ENCODE peak calls at places on chromosomes 11 and 22, in seven cellular contexts. S, Y, U, T, K, J and W are unnamed samples.

GRCh38 chr11:103870821-103871309 is 165.6 kb upstream of the DDI1 start:
- DNase-seq in U (no peak), T (no peak), Y (no peak), S (no peak), K (no peak), J (peak), W (no peak)

GRCh38 chr22:37197451-37198289 is 9.6 kb upstream of the C1QTNF6 start:
- DNase-seq in T (no peak), U (peak), J (peak), Y (no peak), S (no peak), K (peak), W (no peak)

GRCh38 chr11:74256370-74257133 is 54.9 kb downstream of the P4HA3 start:
- DNase-seq in S (no peak), K (no peak), T (no peak), Y (no peak), U (no peak), J (no peak), W (no peak)

GRCh38 chr22:19524170-19525115 is at the start of gene CLDN5:
- DNase-seq in U (peak), Y (no peak), S (no peak), K (no peak), J (no peak), T (no peak), W (peak)

GRCh38 chr11:102267602-102268001 is 49.7 kb upstream of the BIRC3 start:
- DNase-seq in T (no peak), S (peak), Y (no peak), U (peak), K (peak), J (no peak), W (no peak)

GRCh38 chr22:46150615-46151423 is 493 bp downstream of the PPARA start:
- DNase-seq in U (no peak), S (no peak), K (no peak), J (no peak), T (peak), Y (peak), W (peak)

GRCh38 chr22:29269731-29270474 is 1.8 kb downstream of the EWSR1 start:
- DNase-seq in Y (peak), K (peak), U (peak), T (no peak), S (no peak), J (no peak), W (no peak)

GRCh38 chr11:77833302-77833701 is 12.4 kb downstream of the AAMDC start:
- DNase-seq in J (no peak), S (no peak), U (no peak), K (no peak), Y (no peak), T (no peak), W (no peak)

GRCh38 chr22:46515208-46516111 is 22.0 kb downstream of the CELSR1 start:
- DNase-seq in Y (no peak), S (no peak), T (no peak), U (peak), J (no peak), K (peak), W (no peak)

GRCh38 chr11:125410091-125410490 is 86.0 kb downstream of the FEZ1 start:
- DNase-seq in J (no peak), Y (no peak), T (peak), U (no peak), S (no peak), K (no peak), W (no peak)

GRCh38 chr11:77065878-77066228 is 918 bp upstream of the CAPN5 start:
- DNase-seq in T (no peak), K (peak), J (peak), U (peak), S (no peak), Y (no peak), W (peak)

GRCh38 chr11:122977455-122978302 is 4.0 kb downstream of the BSX start:
- DNase-seq in T (peak), S (no peak), J (no peak), Y (no peak), K (no peak), U (no peak), W (peak)

GRCh38 chr11:114340311-114341131 is 44.3 kb downstream of the NNMT start:
- DNase-seq in U (peak), T (peak), J (peak), S (peak), K (peak), Y (peak), W (peak)

GRCh38 chr11:617248-617911 is 1.6 kb upstream of the IRF7 start:
- DNase-seq in T (no peak), J (no peak), S (no peak), Y (no peak), K (no peak), U (no peak), W (no peak)

GRCh38 chr11:132846080-132846479 is 686.2 kb downstream of the OPCML start:
- DNase-seq in U (no peak), J (no peak), T (no peak), Y (no peak), K (no peak), S (no peak), W (no peak)

GRCh38 chr22:43464809-43465208 is 53.0 kb downstream of the MPPED1 start:
- DNase-seq in S (no peak), U (no peak), Y (no peak), T (no peak), J (no peak), K (no peak), W (no peak)

GRCh38 chr22:35484651-35485372 is 55.8 kb upstream of the RASD2 start:
- DNase-seq in Y (no peak), T (no peak), U (peak), J (no peak), K (peak), S (no peak), W (no peak)

GRCh38 chr11:68780829-68781228 is 29.5 kb upstream of the TESMIN start:
- DNase-seq in K (no peak), T (no peak), Y (no peak), S (no peak), J (no peak), U (no peak), W (no peak)

GRCh38 chr22:25410849-25411248 is 153.6 kb upstream of the GRK3 start:
- DNase-seq in U (no peak), T (no peak), J (no peak), S (no peak), Y (peak), K (no peak), W (no peak)

GRCh38 chr22:25409240-25409639 is 155.2 kb upstream of the GRK3 start:
- DNase-seq in S (no peak), U (no peak), Y (no peak), T (no peak), J (no peak), K (no peak), W (no peak)

GRCh38 chr22:25417792-25418191 is 146.7 kb upstream of the GRK3 start:
- DNase-seq in Y (no peak), J (no peak), K (no peak), S (no peak), U (no peak), T (no peak), W (no peak)

GRCh38 chr22:25407859-25408229 is 156.6 kb upstream of the GRK3 start:
- DNase-seq in S (no peak), K (no peak), U (no peak), Y (no peak), T (no peak), J (no peak), W (no peak)

DNA sequence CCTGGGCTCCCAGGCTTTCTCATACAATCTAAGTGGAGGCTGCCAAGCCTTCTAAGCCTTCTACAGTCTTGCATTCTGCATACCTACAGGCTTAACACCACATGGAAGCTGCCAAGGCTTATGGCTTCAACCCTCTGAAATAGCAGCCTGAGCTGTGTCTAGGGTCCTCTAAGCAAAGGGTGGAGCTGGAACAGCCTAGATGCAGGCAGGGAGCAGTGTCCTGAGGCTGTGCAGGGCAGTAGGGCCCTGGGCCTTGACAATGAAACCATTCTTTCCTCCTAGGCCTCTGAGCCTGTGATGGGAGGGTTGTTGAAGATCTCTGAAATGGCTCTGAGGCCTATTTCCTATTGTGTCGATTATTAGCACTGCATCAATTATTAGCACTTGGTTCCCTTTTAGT is 150.9 kb upstream of the GRK3 start:
- DNase-seq in S (no peak), J (no peak), Y (no peak), K (no peak), T (no peak), U (no peak), W (no peak)
- TF ChIP-seq CTCF in S (no peak), J (no peak), Y (no peak), K (no peak), T (no peak), U (no peak), W (no peak)

DNA sequence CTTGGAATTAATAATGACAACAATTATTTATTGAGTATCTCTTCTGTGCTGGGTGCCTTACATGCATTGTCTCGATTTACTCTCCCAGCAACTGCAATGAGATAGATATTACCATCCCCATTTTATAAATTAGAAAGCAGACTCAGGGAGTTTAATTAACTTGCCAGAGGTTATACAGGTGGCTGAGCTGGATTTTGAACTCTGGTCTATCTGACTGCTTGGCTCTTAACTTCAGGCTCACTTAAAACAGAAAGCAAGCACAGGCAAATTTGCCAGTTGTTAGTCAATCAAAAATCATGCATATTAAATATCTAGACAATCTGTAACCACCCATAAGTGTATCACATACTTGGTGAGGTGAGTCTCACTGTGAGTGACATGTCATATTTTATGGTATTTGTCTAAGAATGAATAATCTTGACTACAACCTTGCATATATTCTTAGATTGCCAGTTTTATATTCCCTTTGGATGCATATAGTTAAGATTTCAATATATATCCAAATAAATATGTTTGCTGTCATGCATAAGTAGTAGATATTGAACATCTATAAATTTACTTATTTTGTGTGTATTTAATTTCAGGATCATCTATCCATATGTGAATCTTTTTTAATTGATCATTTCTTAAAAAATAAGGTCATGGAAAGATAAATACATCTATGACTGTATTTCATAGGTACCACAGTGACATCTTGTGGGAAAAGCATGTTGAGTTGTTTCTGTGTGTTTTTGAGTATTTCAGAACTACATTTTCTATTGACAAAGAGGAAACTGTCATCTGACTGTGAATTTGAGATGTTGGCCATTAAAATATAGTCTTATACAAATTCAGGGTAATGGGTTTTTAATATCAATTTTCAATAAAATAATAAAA is 112.0 kb upstream of the ARHGAP42 start:
- DNase-seq in T (no peak), S (no peak), Y (peak), U (peak), K (peak), J (no peak), W (no peak)
- TF ChIP-seq CTCF in T (peak), S (peak), Y (peak), U (peak), K (peak), J (peak), W (no peak)

GRCh38 chr22:41471606-41472005 is 2.7 kb downstream of the ACO2 start:
- DNase-seq in J (no peak), U (no peak), S (no peak), Y (no peak), T (no peak), K (no peak), W (no peak)
- TF ChIP-seq CTCF in J (no peak), U (no peak), S (no peak), Y (no peak), T (no peak), K (no peak), W (no peak)

GRCh38 chr11:18379201-18379600 is 15.2 kb upstream of the LDHA start:
- DNase-seq in Y (no peak), K (no peak), U (no peak), S (no peak), J (no peak), T (no peak), W (no peak)

GRCh38 chr11:18384157-18384641 is 10.2 kb upstream of the LDHA start:
- DNase-seq in T (no peak), K (peak), J (peak), Y (peak), U (peak), S (peak), W (no peak)

DNA sequence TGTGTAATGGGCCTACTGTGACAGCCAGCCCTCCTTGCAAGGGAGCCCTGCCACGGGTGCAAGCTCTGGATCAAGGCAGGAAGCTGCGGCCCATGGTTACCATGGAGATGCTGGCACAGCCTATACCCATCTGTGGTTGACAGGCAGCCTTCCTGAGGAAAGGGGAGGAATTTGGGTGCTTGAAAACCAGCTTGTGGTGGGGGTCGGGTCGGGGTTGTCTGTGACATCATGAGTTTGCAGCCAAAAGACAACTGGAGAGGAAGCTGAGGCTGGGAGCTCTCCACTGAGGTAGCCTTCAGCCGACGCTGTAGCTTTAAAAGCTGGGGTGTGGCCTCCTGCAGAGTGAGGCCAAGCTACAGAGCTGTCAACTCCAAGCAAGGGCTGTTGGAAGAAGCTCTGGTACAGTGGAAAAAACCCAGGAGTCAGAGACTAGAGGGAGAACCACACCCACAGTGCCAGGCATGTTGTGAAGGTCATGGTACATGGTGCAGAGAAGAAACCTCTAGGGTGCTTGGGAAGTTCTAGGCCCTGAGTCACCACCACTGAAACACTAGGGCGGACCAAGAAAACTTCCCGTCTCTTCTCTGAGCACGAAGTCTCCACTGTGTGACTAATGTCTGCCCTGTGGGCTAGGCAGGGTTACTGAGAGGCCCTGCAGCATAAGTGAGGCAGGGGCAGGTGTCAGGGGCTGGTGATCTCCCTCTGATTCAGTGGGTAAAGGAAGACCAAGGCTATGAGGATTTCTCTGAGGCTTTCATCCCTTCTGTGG is 10.8 kb upstream of the LDHA start:
- DNase-seq in K (peak), U (peak), S (peak), T (no peak), Y (peak), J (peak), W (peak)
- TF ChIP-seq CTCF in K (no peak), U (no peak), S (no peak), T (no peak), Y (no peak), J (peak), W (no peak)

GRCh38 chr11:64317961-64318693 is at the start of gene PRDX5:
- DNase-seq in U (peak), K (peak), S (peak), J (peak), Y (peak), T (peak), W (peak)
- TF ChIP-seq CTCF in U (peak), K (peak), S (no peak), J (peak), Y (peak), T (no peak), W (peak)

DNA sequence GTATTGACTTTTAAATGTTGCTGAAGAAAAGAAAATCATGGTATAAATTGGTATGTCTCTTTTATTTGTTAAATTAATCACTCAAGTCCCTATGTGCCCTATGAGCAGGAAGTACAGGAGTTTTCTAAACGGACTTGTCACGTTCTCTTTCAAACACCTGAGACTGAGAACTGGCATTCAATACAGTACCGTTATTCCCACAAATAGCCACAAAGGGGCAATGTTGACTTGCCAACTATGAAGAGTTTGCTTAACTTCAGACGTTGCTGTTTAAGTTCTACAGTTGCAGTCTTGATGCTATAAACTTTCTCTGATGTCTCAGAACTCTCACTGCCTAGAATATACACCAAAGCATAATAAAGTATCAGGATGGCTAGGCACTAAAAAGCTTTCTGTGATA is 7.6 kb downstream of the OR56A1 start:
- DNase-seq in S (peak), J (peak), U (peak), K (peak), Y (peak), T (no peak), W (peak)
- TF ChIP-seq CTCF in S (peak), J (peak), U (peak), K (peak), Y (peak), T (peak), W (no peak)

DNA sequence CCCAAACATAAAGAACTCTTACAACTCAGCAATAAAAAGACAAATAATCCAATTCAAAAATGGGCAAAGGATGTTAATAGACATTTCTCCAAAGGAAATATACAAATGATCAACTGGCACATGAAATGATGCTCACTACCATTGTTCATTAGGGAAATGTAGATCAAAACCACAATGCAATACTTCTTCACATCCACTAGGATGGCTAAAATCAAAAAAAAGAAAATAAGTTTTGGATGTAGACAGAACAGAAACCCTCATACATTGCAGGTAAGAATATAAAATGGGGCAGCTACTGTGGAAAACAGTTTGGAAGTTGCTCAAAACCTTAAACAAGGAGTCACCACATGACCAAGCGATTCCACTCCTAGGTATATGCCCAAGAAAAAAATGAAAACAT is 16.3 kb downstream of the SIK3 start:
- DNase-seq in Y (no peak), K (no peak), T (no peak), J (no peak), S (no peak), U (no peak), W (no peak)
- TF ChIP-seq CTCF in Y (peak), K (no peak), T (peak), J (no peak), S (no peak), U (no peak), W (no peak)

GRCh38 chr11:33732176-33732575 is 4.0 kb downstream of the CD59 start:
- DNase-seq in J (no peak), Y (no peak), T (no peak), K (no peak), U (no peak), S (no peak), W (no peak)

GRCh38 chr11:33734441-33735165 is 1.6 kb downstream of the CD59 start:
- DNase-seq in Y (peak), T (no peak), S (no peak), U (peak), K (no peak), J (peak), W (no peak)

GRCh38 chr11:33733978-33734377 is 2.2 kb downstream of the CD59 start:
- DNase-seq in J (no peak), U (no peak), T (no peak), S (no peak), K (no peak), Y (no peak), W (no peak)

GRCh38 chr11:33735166-33735425 is 1.1 kb downstream of the CD59 start:
- DNase-seq in K (no peak), J (no peak), U (no peak), T (no peak), Y (no peak), S (no peak), W (no peak)

DNA sequence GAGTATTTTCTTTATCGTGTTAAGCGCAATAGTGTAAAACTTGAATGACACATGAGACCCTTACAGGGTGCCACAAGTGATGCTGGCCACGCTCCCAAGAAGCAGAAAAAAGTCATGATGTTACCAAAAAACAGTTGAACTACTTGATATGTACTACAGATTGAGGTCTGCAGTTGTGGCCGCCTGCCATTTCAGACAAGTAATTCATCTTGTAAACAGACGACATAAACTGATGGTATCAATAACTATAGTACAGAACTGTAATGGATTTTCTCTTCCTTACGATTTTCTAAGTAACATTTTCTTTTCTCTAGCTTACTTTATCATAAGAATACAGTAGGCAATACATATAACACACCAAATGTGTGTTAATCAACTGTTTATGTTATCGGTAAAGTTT is 5.5 kb downstream of the CD59 start:
- DNase-seq in K (no peak), Y (no peak), T (no peak), U (no peak), S (no peak), J (no peak), W (no peak)
- TF ChIP-seq CTCF in K (no peak), Y (no peak), T (no peak), U (no peak), S (no peak), J (no peak), W (no peak)